ENCODE peak calls at places on chromosomes 7 and 10, in four cellular contexts. G, S, X and H are unnamed samples.

GRCh38 chr10:112471878-112472487 is 25.0 kb downstream of the VTI1A start:
- DNase-seq in G (no peak), S (peak), X (no peak), H (no peak)

GRCh38 chr7:24304494-24305095 is 20.6 kb downstream of the NPY start:
- DNase-seq in G (no peak), S (no peak), X (no peak), H (no peak)

GRCh38 chr7:40047661-40048060 is 86.8 kb downstream of the MPLKIP start:
- DNase-seq in G (no peak), S (no peak), X (no peak), H (no peak)

GRCh38 chr10:15201589-15202300 is 33.3 kb upstream of the NMT2 start:
- DNase-seq in G (no peak), S (peak), X (no peak), H (no peak)

GRCh38 chr7:2819954-2820397 is 24.1 kb downstream of the GNA12 start:
- DNase-seq in G (no peak), S (no peak), X (no peak), H (no peak)

GRCh38 chr7:74183142-74183541 is 9.0 kb downstream of the EIF4H start:
- DNase-seq in G (no peak), S (no peak), X (no peak), H (no peak)

GRCh38 chr10:72259491-72260214 is 14.1 kb upstream of the DDIT4 start:
- DNase-seq in G (no peak), S (peak), X (no peak), H (no peak)

GRCh38 chr10:6280291-6280690 is 77.6 kb downstream of the PFKFB3 start:
- DNase-seq in G (no peak), S (no peak), X (no peak), H (no peak)

GRCh38 chr7:108109216-108109908 is 20.8 kb downstream of the LAMB4 start:
- DNase-seq in G (no peak), S (no peak), X (no peak), H (no peak)

GRCh38 chr7:50834679-50835078 is 52.0 kb upstream of the GRB10 start:
- DNase-seq in G (no peak), S (no peak), X (no peak), H (no peak)

GRCh38 chr10:93485690-93486089 is 3.6 kb upstream of the MYOF start:
- DNase-seq in G (no peak), S (no peak), X (no peak), H (no peak)

GRCh38 chr7:157618091-157618726 is 281.4 kb downstream of the DNAJB6 start:
- DNase-seq in G (no peak), S (no peak), X (no peak), H (no peak)

GRCh38 chr7:47887016-47887640 is 61.1 kb downstream of the PKD1L1 start:
- DNase-seq in G (no peak), S (no peak), X (no peak), H (no peak)

GRCh38 chr7:158110034-158110590 is 477.5 kb downstream of the PTPRN2 start:
- DNase-seq in G (no peak), S (no peak), X (no peak), H (no peak)

GRCh38 chr7:34034728-34035127 is 129.4 kb downstream of the BMPER start:
- DNase-seq in G (no peak), S (no peak), X (no peak), H (no peak)

GRCh38 chr10:108597031-108597430 is 1326.3 kb downstream of the XPNPEP1 start:
- DNase-seq in G (no peak), S (peak), X (no peak), H (no peak)

GRCh38 chr10:109945473-109946177 is 22.3 kb upstream of the XPNPEP1 start:
- DNase-seq in G (no peak), S (no peak), X (no peak), H (no peak)

GRCh38 chr7:71506822-71507221 is 374.9 kb downstream of the GALNT17 start:
- DNase-seq in G (no peak), S (no peak), X (no peak), H (no peak)

GRCh38 chr7:36131026-36131425 is 22.0 kb upstream of the EEPD1 start:
- DNase-seq in G (no peak), S (no peak), X (no peak), H (no peak)

GRCh38 chr7:19009241-19009935 is 108.0 kb downstream of the TWIST1 start:
- DNase-seq in G (no peak), S (peak), X (no peak), H (no peak)

GRCh38 chr10:70748801-70749573 is 36.2 kb downstream of the TBATA start:
- DNase-seq in G (no peak), S (no peak), X (no peak), H (no peak)

GRCh38 chr10:123904834-123905409 is 13.3 kb upstream of the CPXM2 start:
- DNase-seq in G (no peak), S (no peak), X (no peak), H (no peak)

GRCh38 chr10:111076191-111076681 is 593 bp upstream of the ADRA2A start:
- DNase-seq in G (peak), S (peak), X (peak), H (peak)

GRCh38 chr7:87505122-87505521 is 29.6 kb upstream of the ABCB4 start:
- DNase-seq in G (no peak), S (no peak), X (no peak), H (no peak)

GRCh38 chr7:142711722-142712616 is 37.3 kb upstream of the PRSS1 start:
- DNase-seq in G (peak), S (peak), X (no peak), H (no peak)

GRCh38 chr7:100679927-100680588 is 6.5 kb downstream of the GNB2 start:
- DNase-seq in G (no peak), S (peak), X (peak), H (no peak)

GRCh38 chr7:36784991-36785940 is 61.0 kb upstream of the AOAH start:
- DNase-seq in G (peak), S (no peak), X (peak), H (peak)

GRCh38 chr7:110186334-110186733 is 904.6 kb upstream of the LRRN3 start:
- DNase-seq in G (no peak), S (no peak), X (no peak), H (no peak)

GRCh38 chr10:132884691-132885271 is 57.6 kb downstream of the CFAP46 start:
- DNase-seq in G (no peak), S (no peak), X (peak), H (no peak)

GRCh38 chr7:93015193-93016084 is 102.3 kb downstream of the SAMD9 start:
- DNase-seq in G (no peak), S (peak), X (no peak), H (no peak)

GRCh38 chr7:2734761-2735571 is 47.0 kb downstream of the AMZ1 start:
- DNase-seq in G (no peak), S (peak), X (peak), H (no peak)

GRCh38 chr7:151088856-151089699 is 2.8 kb downstream of the AGAP3 start:
- DNase-seq in G (no peak), S (peak), X (peak), H (no peak)

GRCh38 chr10:31664803-31665202 is 263.8 kb downstream of the ARHGAP12 start:
- DNase-seq in G (no peak), S (no peak), X (peak), H (no peak)

GRCh38 chr10:76337641-76338040 is 906.2 kb downstream of the LRMDA start:
- DNase-seq in G (no peak), S (peak), X (no peak), H (no peak)

GRCh38 chr7:30348083-30348560 is 63.7 kb downstream of the ZNRF2 start:
- DNase-seq in G (peak), S (peak), X (no peak), H (peak)

GRCh38 chr7:157019718-157020451 is 9.4 kb upstream of the MNX1 start:
- DNase-seq in G (no peak), S (no peak), X (no peak), H (no peak)